ENCODE peak calls at places on chromosomes 12 and 14, in eight cellular contexts. I is Caki2, J is mesenteric fat pad, R is endothelial cell, E is midbrain, X is anterior cingulate cortex, V is AML-193, L is KBM-7. W is an unnamed sample.

GRCh38 chr14:104794641-104795467 is 694 bp downstream of the AKT1 start:
- DNase-seq in E (no peak), J (no peak), I (no peak), X (no peak), L (no peak), V (peak), R (no peak), W (no peak)

GRCh38 chr14:44463386-44464004 is 43.6 kb downstream of the FSCB start:
- DNase-seq in L (no peak), X (no peak), E (no peak), R (no peak), V (no peak), J (no peak), I (no peak), W (no peak)

GRCh38 chr12:124298685-124299410 is 4.0 kb downstream of the RFLNA start:
- DNase-seq in R (no peak), L (no peak), V (no peak), X (no peak), I (no peak), J (no peak), E (no peak), W (no peak)

GRCh38 chr12:6703631-6704030 is 3.0 kb upstream of the PIANP start:
- DNase-seq in I (no peak), J (no peak), E (no peak), L (peak), V (peak), R (no peak), X (no peak), W (no peak)

GRCh38 chr12:78928200-78929074 is 63.9 kb downstream of the SYT1 start:
- DNase-seq in J (no peak), X (no peak), I (peak), V (no peak), E (no peak), L (no peak), R (no peak), W (no peak)

GRCh38 chr12:53538209-53538689 is 31.0 kb upstream of the NPFF start:
- DNase-seq in E (peak), V (no peak), I (no peak), X (no peak), R (no peak), L (no peak), J (no peak), W (no peak)

GRCh38 chr12:13780453-13780852 is 200.9 kb downstream of the GRIN2B start:
- DNase-seq in R (no peak), E (no peak), J (no peak), L (no peak), V (no peak), X (no peak), I (no peak), W (no peak)

GRCh38 chr14:95069018-95069417 is 88.3 kb downstream of the DICER1 start:
- DNase-seq in V (no peak), J (no peak), I (no peak), L (no peak), X (no peak), R (no peak), E (no peak), W (no peak)

W was measured in epithelial cell of proximal tubule.